ENCODE peak calls at places on chromosomes 1 and 21, in nine cellular contexts. One of them, this sample, is unnamed.
A peak's percentile ranks its signal among the peaks of the same experiment; 100 is the strongest.

GRCh38 chr1:177082855-177083741 is 81.4 kb downstream of the ASTN1 start:
- DNase-seq in NCI-H2171 treated with DMSO at 0.1 percent for 48 hours: no peak
- DNase-seq in fibroblast of the aortic adventitia: peak; percentile 3
- DNase-seq in A172: no peak
- DNase-seq in stimulated activated CD4-positive, alpha-beta T cell treated with anti-CD3 and anti-CD28 coated beads, Interleukin-4, amount 100 ng/mL, for 48 hours: no peak
- DNase-seq in stimulated activated CD8-positive, alpha-beta memory T cell treated with anti-CD3 and anti-CD28 coated beads, Interleukin-15, amount 100 ng/mL, for 1 hour: no peak
- DNase-seq in AG08396: no peak
- DNase-seq in cardiac fibroblast: no peak
- DNase-seq in suprapubic skin: no peak
- DNase-seq in this sample: no peak

GRCh38 chr1:191993549-191993948 is 164.7 kb upstream of the RGS18 start:
- DNase-seq in cardiac fibroblast: peak; percentile 59
- DNase-seq in NCI-H2171 treated with DMSO at 0.1 percent for 48 hours: no peak
- DNase-seq in stimulated activated CD4-positive, alpha-beta T cell treated with anti-CD3 and anti-CD28 coated beads, Interleukin-4, amount 100 ng/mL, for 48 hours: no peak
- DNase-seq in fibroblast of the aortic adventitia: peak; percentile 52
- DNase-seq in suprapubic skin: no peak
- DNase-seq in A172: peak; percentile 38
- DNase-seq in stimulated activated CD8-positive, alpha-beta memory T cell treated with anti-CD3 and anti-CD28 coated beads, Interleukin-15, amount 100 ng/mL, for 1 hour: no peak
- DNase-seq in AG08396: no peak
- DNase-seq in this sample: peak; percentile 42

GRCh38 chr1:117060441-117061317 is 553 bp downstream of the TTF2 start:
- DNase-seq in stimulated activated CD4-positive, alpha-beta T cell treated with anti-CD3 and anti-CD28 coated beads, Interleukin-4, amount 100 ng/mL, for 48 hours: peak; percentile 24
- DNase-seq in AG08396: peak; percentile 60
- DNase-seq in NCI-H2171 treated with DMSO at 0.1 percent for 48 hours: peak; percentile 26
- DNase-seq in fibroblast of the aortic adventitia: peak; percentile 46
- DNase-seq in stimulated activated CD8-positive, alpha-beta memory T cell treated with anti-CD3 and anti-CD28 coated beads, Interleukin-15, amount 100 ng/mL, for 1 hour: no peak
- DNase-seq in A172: peak; percentile 44
- DNase-seq in cardiac fibroblast: peak; percentile 60
- DNase-seq in suprapubic skin: no peak
- DNase-seq in this sample: peak; percentile 53

GRCh38 chr21:27423906-27424595 is 457.2 kb upstream of the ADAMTS5 start:
- DNase-seq in cardiac fibroblast: peak; percentile 73
- DNase-seq in A172: peak; percentile 51
- DNase-seq in suprapubic skin: no peak
- DNase-seq in fibroblast of the aortic adventitia: peak; percentile 96
- DNase-seq in NCI-H2171 treated with DMSO at 0.1 percent for 48 hours: no peak
- DNase-seq in stimulated activated CD4-positive, alpha-beta T cell treated with anti-CD3 and anti-CD28 coated beads, Interleukin-4, amount 100 ng/mL, for 48 hours: no peak
- DNase-seq in AG08396: no peak
- DNase-seq in stimulated activated CD8-positive, alpha-beta memory T cell treated with anti-CD3 and anti-CD28 coated beads, Interleukin-15, amount 100 ng/mL, for 1 hour: no peak
- DNase-seq in this sample: no peak

GRCh38 chr1:193201021-193201420 is 14.6 kb upstream of the B3GALT2 start:
- DNase-seq in fibroblast of the aortic adventitia: no peak
- DNase-seq in stimulated activated CD4-positive, alpha-beta T cell treated with anti-CD3 and anti-CD28 coated beads, Interleukin-4, amount 100 ng/mL, for 48 hours: no peak
- DNase-seq in suprapubic skin: no peak
- DNase-seq in stimulated activated CD8-positive, alpha-beta memory T cell treated with anti-CD3 and anti-CD28 coated beads, Interleukin-15, amount 100 ng/mL, for 1 hour: no peak
- DNase-seq in A172: no peak
- DNase-seq in AG08396: no peak
- DNase-seq in cardiac fibroblast: no peak
- DNase-seq in NCI-H2171 treated with DMSO at 0.1 percent for 48 hours: no peak
- DNase-seq in this sample: no peak

GRCh38 chr1:183237046-183237445 is 51.0 kb downstream of the LAMC2 start:
- DNase-seq in stimulated activated CD8-positive, alpha-beta memory T cell treated with anti-CD3 and anti-CD28 coated beads, Interleukin-15, amount 100 ng/mL, for 1 hour: no peak
- DNase-seq in NCI-H2171 treated with DMSO at 0.1 percent for 48 hours: no peak
- DNase-seq in suprapubic skin: no peak
- DNase-seq in cardiac fibroblast: no peak
- DNase-seq in fibroblast of the aortic adventitia: peak; percentile 24
- DNase-seq in AG08396: no peak
- DNase-seq in A172: no peak
- DNase-seq in stimulated activated CD4-positive, alpha-beta T cell treated with anti-CD3 and anti-CD28 coated beads, Interleukin-4, amount 100 ng/mL, for 48 hours: no peak
- DNase-seq in this sample: no peak

GRCh38 chr1:205228052-205228451 is 306 bp downstream of the TMCC2 start:
- DNase-seq in A172: no peak
- DNase-seq in stimulated activated CD8-positive, alpha-beta memory T cell treated with anti-CD3 and anti-CD28 coated beads, Interleukin-15, amount 100 ng/mL, for 1 hour: no peak
- DNase-seq in NCI-H2171 treated with DMSO at 0.1 percent for 48 hours: peak; percentile 44
- DNase-seq in AG08396: no peak
- DNase-seq in stimulated activated CD4-positive, alpha-beta T cell treated with anti-CD3 and anti-CD28 coated beads, Interleukin-4, amount 100 ng/mL, for 48 hours: no peak
- DNase-seq in suprapubic skin: no peak
- DNase-seq in cardiac fibroblast: no peak
- DNase-seq in fibroblast of the aortic adventitia: no peak
- DNase-seq in this sample: peak; percentile 21

GRCh38 chr1:52403566-52404115 is 582 bp downstream of the ORC1 start:
- DNase-seq in stimulated activated CD8-positive, alpha-beta memory T cell treated with anti-CD3 and anti-CD28 coated beads, Interleukin-15, amount 100 ng/mL, for 1 hour: peak; percentile 3
- DNase-seq in fibroblast of the aortic adventitia: peak; percentile 77
- DNase-seq in stimulated activated CD4-positive, alpha-beta T cell treated with anti-CD3 and anti-CD28 coated beads, Interleukin-4, amount 100 ng/mL, for 48 hours: peak; percentile 45
- DNase-seq in cardiac fibroblast: peak; percentile 71
- DNase-seq in A172: peak; percentile 73
- DNase-seq in AG08396: peak; percentile 69
- DNase-seq in suprapubic skin: no peak
- DNase-seq in NCI-H2171 treated with DMSO at 0.1 percent for 48 hours: peak; percentile 64
- DNase-seq in this sample: peak; percentile 86

GRCh38 chr1:55384589-55385136 is 169.5 kb upstream of the USP24 start:
- DNase-seq in cardiac fibroblast: no peak
- DNase-seq in stimulated activated CD8-positive, alpha-beta memory T cell treated with anti-CD3 and anti-CD28 coated beads, Interleukin-15, amount 100 ng/mL, for 1 hour: no peak
- DNase-seq in fibroblast of the aortic adventitia: no peak
- DNase-seq in AG08396: no peak
- DNase-seq in stimulated activated CD4-positive, alpha-beta T cell treated with anti-CD3 and anti-CD28 coated beads, Interleukin-4, amount 100 ng/mL, for 48 hours: no peak
- DNase-seq in suprapubic skin: no peak
- DNase-seq in NCI-H2171 treated with DMSO at 0.1 percent for 48 hours: no peak
- DNase-seq in A172: no peak
- DNase-seq in this sample: no peak

GRCh38 chr1:6410248-6410893 is 9.3 kb downstream of the HES2 start:
- DNase-seq in cardiac fibroblast: no peak
- DNase-seq in stimulated activated CD8-positive, alpha-beta memory T cell treated with anti-CD3 and anti-CD28 coated beads, Interleukin-15, amount 100 ng/mL, for 1 hour: no peak
- DNase-seq in AG08396: no peak
- DNase-seq in A172: no peak
- DNase-seq in stimulated activated CD4-positive, alpha-beta T cell treated with anti-CD3 and anti-CD28 coated beads, Interleukin-4, amount 100 ng/mL, for 48 hours: no peak
- DNase-seq in fibroblast of the aortic adventitia: no peak
- DNase-seq in suprapubic skin: no peak
- DNase-seq in NCI-H2171 treated with DMSO at 0.1 percent for 48 hours: no peak
- DNase-seq in this sample: no peak

GRCh38 chr1:87869563-87869962 is 540.9 kb downstream of the LMO4 start:
- DNase-seq in A172: peak; percentile 35
- DNase-seq in stimulated activated CD8-positive, alpha-beta memory T cell treated with anti-CD3 and anti-CD28 coated beads, Interleukin-15, amount 100 ng/mL, for 1 hour: no peak
- DNase-seq in NCI-H2171 treated with DMSO at 0.1 percent for 48 hours: no peak
- DNase-seq in stimulated activated CD4-positive, alpha-beta T cell treated with anti-CD3 and anti-CD28 coated beads, Interleukin-4, amount 100 ng/mL, for 48 hours: no peak
- DNase-seq in suprapubic skin: no peak
- DNase-seq in AG08396: peak; percentile 21
- DNase-seq in fibroblast of the aortic adventitia: peak; percentile 69
- DNase-seq in cardiac fibroblast: peak; percentile 67
- DNase-seq in this sample: peak; percentile 80

GRCh38 chr1:29445330-29445729 is 209.0 kb downstream of the PTPRU start:
- DNase-seq in NCI-H2171 treated with DMSO at 0.1 percent for 48 hours: no peak
- DNase-seq in stimulated activated CD4-positive, alpha-beta T cell treated with anti-CD3 and anti-CD28 coated beads, Interleukin-4, amount 100 ng/mL, for 48 hours: no peak
- DNase-seq in fibroblast of the aortic adventitia: no peak
- DNase-seq in suprapubic skin: no peak
- DNase-seq in A172: no peak
- DNase-seq in cardiac fibroblast: no peak
- DNase-seq in AG08396: no peak
- DNase-seq in stimulated activated CD8-positive, alpha-beta memory T cell treated with anti-CD3 and anti-CD28 coated beads, Interleukin-15, amount 100 ng/mL, for 1 hour: no peak
- DNase-seq in this sample: no peak

GRCh38 chr1:13620825-13621224 is 37.2 kb downstream of the PDPN start:
- DNase-seq in A172: no peak
- DNase-seq in suprapubic skin: peak; percentile 40
- DNase-seq in AG08396: no peak
- DNase-seq in cardiac fibroblast: no peak
- DNase-seq in stimulated activated CD4-positive, alpha-beta T cell treated with anti-CD3 and anti-CD28 coated beads, Interleukin-4, amount 100 ng/mL, for 48 hours: no peak
- DNase-seq in NCI-H2171 treated with DMSO at 0.1 percent for 48 hours: no peak
- DNase-seq in stimulated activated CD8-positive, alpha-beta memory T cell treated with anti-CD3 and anti-CD28 coated beads, Interleukin-15, amount 100 ng/mL, for 1 hour: no peak
- DNase-seq in fibroblast of the aortic adventitia: no peak
- DNase-seq in this sample: no peak

GRCh38 chr1:203649551-203650011 is 22.9 kb downstream of the ATP2B4 start:
- DNase-seq in suprapubic skin: no peak
- DNase-seq in NCI-H2171 treated with DMSO at 0.1 percent for 48 hours: no peak
- DNase-seq in stimulated activated CD4-positive, alpha-beta T cell treated with anti-CD3 and anti-CD28 coated beads, Interleukin-4, amount 100 ng/mL, for 48 hours: peak; percentile 40
- DNase-seq in A172: no peak
- DNase-seq in cardiac fibroblast: no peak
- DNase-seq in fibroblast of the aortic adventitia: no peak
- DNase-seq in AG08396: no peak
- DNase-seq in stimulated activated CD8-positive, alpha-beta memory T cell treated with anti-CD3 and anti-CD28 coated beads, Interleukin-15, amount 100 ng/mL, for 1 hour: no peak
- DNase-seq in this sample: no peak

GRCh38 chr1:1332031-1332755 is 1.1 kb downstream of the TAS1R3 start:
- DNase-seq in fibroblast of the aortic adventitia: no peak
- DNase-seq in stimulated activated CD4-positive, alpha-beta T cell treated with anti-CD3 and anti-CD28 coated beads, Interleukin-4, amount 100 ng/mL, for 48 hours: no peak
- DNase-seq in A172: no peak
- DNase-seq in cardiac fibroblast: no peak
- DNase-seq in NCI-H2171 treated with DMSO at 0.1 percent for 48 hours: no peak
- DNase-seq in suprapubic skin: no peak
- DNase-seq in AG08396: no peak
- DNase-seq in stimulated activated CD8-positive, alpha-beta memory T cell treated with anti-CD3 and anti-CD28 coated beads, Interleukin-15, amount 100 ng/mL, for 1 hour: no peak
- DNase-seq in this sample: no peak

GRCh38 chr1:110687244-110687643 is 12.5 kb upstream of the KCNA3 start:
- DNase-seq in suprapubic skin: no peak
- DNase-seq in fibroblast of the aortic adventitia: peak; percentile 17
- DNase-seq in NCI-H2171 treated with DMSO at 0.1 percent for 48 hours: peak; percentile 39
- DNase-seq in AG08396: peak; percentile 23
- DNase-seq in A172: peak; percentile 48
- DNase-seq in stimulated activated CD8-positive, alpha-beta memory T cell treated with anti-CD3 and anti-CD28 coated beads, Interleukin-15, amount 100 ng/mL, for 1 hour: no peak
- DNase-seq in stimulated activated CD4-positive, alpha-beta T cell treated with anti-CD3 and anti-CD28 coated beads, Interleukin-4, amount 100 ng/mL, for 48 hours: no peak
- DNase-seq in cardiac fibroblast: peak; percentile 4
- DNase-seq in this sample: no peak

GRCh38 chr1:153347856-153348255 is 785 bp downstream of the PGLYRP4 start:
- DNase-seq in stimulated activated CD4-positive, alpha-beta T cell treated with anti-CD3 and anti-CD28 coated beads, Interleukin-4, amount 100 ng/mL, for 48 hours: no peak
- DNase-seq in NCI-H2171 treated with DMSO at 0.1 percent for 48 hours: no peak
- DNase-seq in cardiac fibroblast: no peak
- DNase-seq in fibroblast of the aortic adventitia: no peak
- DNase-seq in stimulated activated CD8-positive, alpha-beta memory T cell treated with anti-CD3 and anti-CD28 coated beads, Interleukin-15, amount 100 ng/mL, for 1 hour: no peak
- DNase-seq in suprapubic skin: no peak
- DNase-seq in AG08396: no peak
- DNase-seq in A172: no peak
- DNase-seq in this sample: no peak

GRCh38 chr1:223226271-223226670 is 83.2 kb upstream of the TLR5 start:
- DNase-seq in AG08396: no peak
- DNase-seq in stimulated activated CD8-positive, alpha-beta memory T cell treated with anti-CD3 and anti-CD28 coated beads, Interleukin-15, amount 100 ng/mL, for 1 hour: no peak
- DNase-seq in NCI-H2171 treated with DMSO at 0.1 percent for 48 hours: no peak
- DNase-seq in suprapubic skin: no peak
- DNase-seq in A172: no peak
- DNase-seq in stimulated activated CD4-positive, alpha-beta T cell treated with anti-CD3 and anti-CD28 coated beads, Interleukin-4, amount 100 ng/mL, for 48 hours: no peak
- DNase-seq in fibroblast of the aortic adventitia: no peak
- DNase-seq in cardiac fibroblast: no peak
- DNase-seq in this sample: no peak

GRCh38 chr1:174153085-174153824 is 6.1 kb upstream of the RABGAP1L start:
- DNase-seq in AG08396: no peak
- DNase-seq in stimulated activated CD4-positive, alpha-beta T cell treated with anti-CD3 and anti-CD28 coated beads, Interleukin-4, amount 100 ng/mL, for 48 hours: no peak
- DNase-seq in stimulated activated CD8-positive, alpha-beta memory T cell treated with anti-CD3 and anti-CD28 coated beads, Interleukin-15, amount 100 ng/mL, for 1 hour: no peak
- DNase-seq in A172: peak; percentile 11
- DNase-seq in suprapubic skin: no peak
- DNase-seq in fibroblast of the aortic adventitia: no peak
- DNase-seq in cardiac fibroblast: no peak
- DNase-seq in NCI-H2171 treated with DMSO at 0.1 percent for 48 hours: no peak
- DNase-seq in this sample: no peak

GRCh38 chr1:86499987-86500593 is 31.4 kb downstream of the CLCA1 start:
- DNase-seq in stimulated activated CD4-positive, alpha-beta T cell treated with anti-CD3 and anti-CD28 coated beads, Interleukin-4, amount 100 ng/mL, for 48 hours: no peak
- DNase-seq in A172: no peak
- DNase-seq in stimulated activated CD8-positive, alpha-beta memory T cell treated with anti-CD3 and anti-CD28 coated beads, Interleukin-15, amount 100 ng/mL, for 1 hour: no peak
- DNase-seq in NCI-H2171 treated with DMSO at 0.1 percent for 48 hours: peak; percentile 62
- DNase-seq in AG08396: no peak
- DNase-seq in suprapubic skin: no peak
- DNase-seq in fibroblast of the aortic adventitia: peak; percentile 27
- DNase-seq in cardiac fibroblast: peak; percentile 41
- DNase-seq in this sample: peak; percentile 48

GRCh38 chr1:239593527-239593926 is 207.2 kb downstream of the CHRM3 start:
- DNase-seq in AG08396: no peak
- DNase-seq in suprapubic skin: no peak
- DNase-seq in NCI-H2171 treated with DMSO at 0.1 percent for 48 hours: no peak
- DNase-seq in cardiac fibroblast: no peak
- DNase-seq in fibroblast of the aortic adventitia: no peak
- DNase-seq in A172: no peak
- DNase-seq in stimulated activated CD4-positive, alpha-beta T cell treated with anti-CD3 and anti-CD28 coated beads, Interleukin-4, amount 100 ng/mL, for 48 hours: no peak
- DNase-seq in stimulated activated CD8-positive, alpha-beta memory T cell treated with anti-CD3 and anti-CD28 coated beads, Interleukin-15, amount 100 ng/mL, for 1 hour: no peak
- DNase-seq in this sample: no peak

GRCh38 chr1:77678628-77679610 is 3.5 kb downstream of the ZZZ3 start:
- DNase-seq in AG08396: no peak
- DNase-seq in suprapubic skin: no peak
- DNase-seq in cardiac fibroblast: no peak
- DNase-seq in stimulated activated CD4-positive, alpha-beta T cell treated with anti-CD3 and anti-CD28 coated beads, Interleukin-4, amount 100 ng/mL, for 48 hours: no peak
- DNase-seq in fibroblast of the aortic adventitia: no peak
- DNase-seq in NCI-H2171 treated with DMSO at 0.1 percent for 48 hours: no peak
- DNase-seq in stimulated activated CD8-positive, alpha-beta memory T cell treated with anti-CD3 and anti-CD28 coated beads, Interleukin-15, amount 100 ng/mL, for 1 hour: no peak
- DNase-seq in A172: no peak
- DNase-seq in this sample: no peak

GRCh38 chr21:45736705-45737484 is 93.4 kb downstream of the PCBP3 start:
- DNase-seq in NCI-H2171 treated with DMSO at 0.1 percent for 48 hours: peak; percentile 56
- DNase-seq in fibroblast of the aortic adventitia: no peak
- DNase-seq in A172: no peak
- DNase-seq in stimulated activated CD4-positive, alpha-beta T cell treated with anti-CD3 and anti-CD28 coated beads, Interleukin-4, amount 100 ng/mL, for 48 hours: no peak
- DNase-seq in cardiac fibroblast: no peak
- DNase-seq in stimulated activated CD8-positive, alpha-beta memory T cell treated with anti-CD3 and anti-CD28 coated beads, Interleukin-15, amount 100 ng/mL, for 1 hour: no peak
- DNase-seq in AG08396: no peak
- DNase-seq in suprapubic skin: no peak
- DNase-seq in this sample: no peak

GRCh38 chr1:41377397-41377796 is 16.2 kb downstream of the FOXO6 start:
- DNase-seq in cardiac fibroblast: no peak
- DNase-seq in A172: no peak
- DNase-seq in stimulated activated CD8-positive, alpha-beta memory T cell treated with anti-CD3 and anti-CD28 coated beads, Interleukin-15, amount 100 ng/mL, for 1 hour: no peak
- DNase-seq in suprapubic skin: no peak
- DNase-seq in NCI-H2171 treated with DMSO at 0.1 percent for 48 hours: no peak
- DNase-seq in AG08396: no peak
- DNase-seq in fibroblast of the aortic adventitia: no peak
- DNase-seq in stimulated activated CD4-positive, alpha-beta T cell treated with anti-CD3 and anti-CD28 coated beads, Interleukin-4, amount 100 ng/mL, for 48 hours: no peak
- DNase-seq in this sample: no peak

GRCh38 chr1:43156026-43156425 is 16.1 kb downstream of the EBNA1BP2 start:
- DNase-seq in suprapubic skin: no peak
- DNase-seq in AG08396: no peak
- DNase-seq in stimulated activated CD4-positive, alpha-beta T cell treated with anti-CD3 and anti-CD28 coated beads, Interleukin-4, amount 100 ng/mL, for 48 hours: no peak
- DNase-seq in A172: no peak
- DNase-seq in stimulated activated CD8-positive, alpha-beta memory T cell treated with anti-CD3 and anti-CD28 coated beads, Interleukin-15, amount 100 ng/mL, for 1 hour: no peak
- DNase-seq in NCI-H2171 treated with DMSO at 0.1 percent for 48 hours: no peak
- DNase-seq in cardiac fibroblast: no peak
- DNase-seq in fibroblast of the aortic adventitia: no peak
- DNase-seq in this sample: no peak

GRCh38 chr1:236168716-236169429 is 26.5 kb downstream of the GPR137B start:
- DNase-seq in fibroblast of the aortic adventitia: peak; percentile 20
- DNase-seq in cardiac fibroblast: peak; percentile 86
- DNase-seq in NCI-H2171 treated with DMSO at 0.1 percent for 48 hours: no peak
- DNase-seq in stimulated activated CD8-positive, alpha-beta memory T cell treated with anti-CD3 and anti-CD28 coated beads, Interleukin-15, amount 100 ng/mL, for 1 hour: no peak
- DNase-seq in suprapubic skin: peak; percentile 71
- DNase-seq in A172: peak; percentile 31
- DNase-seq in stimulated activated CD4-positive, alpha-beta T cell treated with anti-CD3 and anti-CD28 coated beads, Interleukin-4, amount 100 ng/mL, for 48 hours: no peak
- DNase-seq in AG08396: no peak
- DNase-seq in this sample: peak; percentile 43

GRCh38 chr1:203479646-203480045 is 4.0 kb downstream of the PRELP start:
- DNase-seq in A172: no peak
- DNase-seq in suprapubic skin: no peak
- DNase-seq in stimulated activated CD8-positive, alpha-beta memory T cell treated with anti-CD3 and anti-CD28 coated beads, Interleukin-15, amount 100 ng/mL, for 1 hour: no peak
- DNase-seq in cardiac fibroblast: no peak
- DNase-seq in NCI-H2171 treated with DMSO at 0.1 percent for 48 hours: no peak
- DNase-seq in fibroblast of the aortic adventitia: no peak
- DNase-seq in AG08396: no peak
- DNase-seq in stimulated activated CD4-positive, alpha-beta T cell treated with anti-CD3 and anti-CD28 coated beads, Interleukin-4, amount 100 ng/mL, for 48 hours: no peak
- DNase-seq in this sample: no peak

GRCh38 chr1:181101581-181102226 is 13.2 kb downstream of the IER5 start:
- DNase-seq in A172: peak; percentile 92
- DNase-seq in cardiac fibroblast: peak; percentile 76
- DNase-seq in fibroblast of the aortic adventitia: peak; percentile 54
- DNase-seq in suprapubic skin: no peak
- DNase-seq in stimulated activated CD4-positive, alpha-beta T cell treated with anti-CD3 and anti-CD28 coated beads, Interleukin-4, amount 100 ng/mL, for 48 hours: no peak
- DNase-seq in stimulated activated CD8-positive, alpha-beta memory T cell treated with anti-CD3 and anti-CD28 coated beads, Interleukin-15, amount 100 ng/mL, for 1 hour: no peak
- DNase-seq in NCI-H2171 treated with DMSO at 0.1 percent for 48 hours: peak; percentile 91
- DNase-seq in AG08396: no peak
- DNase-seq in this sample: no peak

GRCh38 chr1:75083848-75084514 is 50.2 kb upstream of the LHX8 start:
- DNase-seq in cardiac fibroblast: no peak
- DNase-seq in fibroblast of the aortic adventitia: peak; percentile 2
- DNase-seq in stimulated activated CD4-positive, alpha-beta T cell treated with anti-CD3 and anti-CD28 coated beads, Interleukin-4, amount 100 ng/mL, for 48 hours: no peak
- DNase-seq in AG08396: no peak
- DNase-seq in suprapubic skin: no peak
- DNase-seq in A172: peak; percentile 79
- DNase-seq in stimulated activated CD8-positive, alpha-beta memory T cell treated with anti-CD3 and anti-CD28 coated beads, Interleukin-15, amount 100 ng/mL, for 1 hour: no peak
- DNase-seq in NCI-H2171 treated with DMSO at 0.1 percent for 48 hours: no peak
- DNase-seq in this sample: no peak

GRCh38 chr1:81802601-81803422 is 2.1 kb downstream of the ADGRL2 start:
- DNase-seq in suprapubic skin: peak; percentile 76
- DNase-seq in stimulated activated CD8-positive, alpha-beta memory T cell treated with anti-CD3 and anti-CD28 coated beads, Interleukin-15, amount 100 ng/mL, for 1 hour: no peak
- DNase-seq in cardiac fibroblast: peak; percentile 81
- DNase-seq in AG08396: peak; percentile 60
- DNase-seq in fibroblast of the aortic adventitia: peak; percentile 67
- DNase-seq in NCI-H2171 treated with DMSO at 0.1 percent for 48 hours: peak; percentile 58
- DNase-seq in A172: no peak
- DNase-seq in stimulated activated CD4-positive, alpha-beta T cell treated with anti-CD3 and anti-CD28 coated beads, Interleukin-4, amount 100 ng/mL, for 48 hours: no peak
- DNase-seq in this sample: no peak

GRCh38 chr1:243924188-243924587 is 74.1 kb upstream of the AKT3 start:
- DNase-seq in cardiac fibroblast: peak; percentile 67
- DNase-seq in AG08396: peak; percentile 75
- DNase-seq in stimulated activated CD8-positive, alpha-beta memory T cell treated with anti-CD3 and anti-CD28 coated beads, Interleukin-15, amount 100 ng/mL, for 1 hour: no peak
- DNase-seq in fibroblast of the aortic adventitia: peak; percentile 66
- DNase-seq in stimulated activated CD4-positive, alpha-beta T cell treated with anti-CD3 and anti-CD28 coated beads, Interleukin-4, amount 100 ng/mL, for 48 hours: no peak
- DNase-seq in A172: peak; percentile 82
- DNase-seq in NCI-H2171 treated with DMSO at 0.1 percent for 48 hours: no peak
- DNase-seq in suprapubic skin: no peak
- DNase-seq in this sample: no peak

This sample was measured in NB4.